ENCODE peak calls at places on chromosomes 1 and 21, in six cellular contexts. U is A549, A is endothelial cell of umbilical vein, I is K562, T is HepG2, E is GM12878. Q is an unnamed sample.

GRCh38 chr21:34576043-34576466 is 38.9 kb downstream of the RCAN1 start:
- DNase-seq in U (no peak), A (no peak), I (no peak), T (no peak), E (no peak), Q (no peak)

GRCh38 chr1:210257698-210258395 is 25.3 kb downstream of the SERTAD4 start:
- DNase-seq in U (no peak), A (no peak), I (no peak), T (no peak), E (no peak), Q (no peak)

GRCh38 chr1:109895720-109896504 is 14.7 kb upstream of the CSF1 start:
- DNase-seq in U (no peak), A (peak; percentile 85), I (peak; percentile 80), T (peak; percentile 88), E (no peak), Q (peak; percentile 72)

GRCh38 chr21:45366931-45367401 is 38.0 kb upstream of the COL18A1 start:
- DNase-seq in U (peak; percentile 76), A (peak; percentile 96), I (peak; percentile 75), T (peak; percentile 74), E (no peak), Q (no peak)

GRCh38 chr1:209080170-209080781 is 503.2 kb upstream of the CAMK1G start:
- DNase-seq in U (peak; percentile 15), A (no peak), I (no peak), T (no peak), E (no peak), Q (no peak)

GRCh38 chr1:66769512-66770229 is 17.4 kb downstream of the DYNLT5 start:
- DNase-seq in U (no peak), A (no peak), I (no peak), T (no peak), E (no peak), Q (no peak)

GRCh38 chr1:176603696-176604095 is 140.7 kb downstream of the PAPPA2 start:
- DNase-seq in U (no peak), A (no peak), I (no peak), T (no peak), E (no peak), Q (no peak)

GRCh38 chr21:42873096-42873495 is 6.2 kb downstream of the WDR4 start:
- DNase-seq in U (no peak), A (no peak), I (peak; percentile 11), T (no peak), E (no peak), Q (no peak)

GRCh38 chr1:28601696-28602095 is 9.6 kb downstream of the RAB42 start:
- DNase-seq in U (no peak), A (peak; percentile 39), I (no peak), T (no peak), E (no peak), Q (no peak)

GRCh38 chr1:66364578-66365391 is 169.2 kb upstream of the SGIP1 start:
- DNase-seq in U (no peak), A (no peak), I (no peak), T (no peak), E (no peak), Q (no peak)

GRCh38 chr1:183038333-183038876 is 15.2 kb downstream of the LAMC1 start:
- DNase-seq in U (no peak), A (no peak), I (no peak), T (no peak), E (no peak), Q (no peak)

GRCh38 chr1:36514501-36514900 is 31.8 kb upstream of the CSF3R start:
- DNase-seq in U (no peak), A (no peak), I (no peak), T (no peak), E (no peak), Q (no peak)

GRCh38 chr1:232344791-232345399 is 285.0 kb downstream of the SIPA1L2 start:
- DNase-seq in U (no peak), A (no peak), I (no peak), T (no peak), E (no peak), Q (no peak)

GRCh38 chr1:232335751-232336274 is 294.1 kb downstream of the SIPA1L2 start:
- DNase-seq in U (no peak), A (no peak), I (no peak), T (no peak), E (no peak), Q (no peak)

GRCh38 chr1:232335261-232335660 is 294.7 kb downstream of the SIPA1L2 start:
- DNase-seq in U (no peak), A (no peak), I (no peak), T (no peak), E (no peak), Q (no peak)

GRCh38 chr1:232339077-232339476 is 290.9 kb downstream of the SIPA1L2 start:
- DNase-seq in U (no peak), A (no peak), I (no peak), T (no peak), E (no peak), Q (no peak)

GRCh38 chr1:232340448-232340847 is 289.5 kb downstream of the SIPA1L2 start:
- DNase-seq in U (no peak), A (no peak), I (no peak), T (no peak), E (no peak), Q (no peak)
- TF ChIP-seq MYC in U (no peak), A (no peak), I (no peak), T (no peak), E (no peak), Q (no peak)

DNA sequence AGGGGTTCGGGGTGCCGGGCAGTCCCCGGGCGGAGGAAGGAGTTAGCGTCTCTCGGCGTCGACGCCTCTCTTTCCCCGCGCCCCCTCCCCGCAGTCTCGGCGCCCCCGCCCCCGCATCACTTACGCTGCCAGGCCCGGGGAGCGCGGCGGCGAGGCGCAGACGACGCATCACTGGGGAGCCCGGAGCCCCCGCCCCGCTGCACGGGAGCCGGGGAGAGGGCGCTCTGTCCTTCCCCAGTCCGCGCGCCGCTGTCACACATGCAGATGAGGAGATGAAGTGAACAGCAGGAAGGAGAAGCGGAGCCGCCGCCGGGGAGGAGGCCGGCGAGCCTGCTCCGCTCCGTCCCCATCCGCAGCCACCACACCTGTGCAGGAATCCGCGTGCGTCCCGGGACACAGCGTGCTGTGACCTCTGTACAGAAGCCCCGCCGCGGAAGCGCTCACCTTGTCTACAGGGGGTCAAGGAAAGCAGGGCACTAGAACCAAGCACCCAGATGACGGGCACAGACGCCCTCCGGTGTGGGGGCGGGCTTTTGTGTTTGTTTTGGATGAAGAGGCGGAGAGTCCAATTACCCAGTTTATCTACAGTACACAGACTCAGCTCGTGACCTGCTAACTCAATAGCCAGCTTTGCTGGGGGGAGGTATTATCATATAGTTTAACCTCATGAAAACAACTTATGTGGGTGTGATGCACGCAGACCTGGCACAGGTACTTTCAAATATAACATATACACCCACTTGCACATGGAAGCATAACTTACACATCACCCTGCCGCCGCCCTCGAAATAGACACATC is 12.5 kb downstream of the KLHDC8A start:
- DNase-seq in U (no peak), A (no peak), I (peak; percentile 74), T (peak; percentile 59), E (no peak), Q (no peak)
- TF ChIP-seq POLR2A in U (no peak), A (no peak), I (no peak), T (no peak), E (no peak), Q (no peak)

DNA sequence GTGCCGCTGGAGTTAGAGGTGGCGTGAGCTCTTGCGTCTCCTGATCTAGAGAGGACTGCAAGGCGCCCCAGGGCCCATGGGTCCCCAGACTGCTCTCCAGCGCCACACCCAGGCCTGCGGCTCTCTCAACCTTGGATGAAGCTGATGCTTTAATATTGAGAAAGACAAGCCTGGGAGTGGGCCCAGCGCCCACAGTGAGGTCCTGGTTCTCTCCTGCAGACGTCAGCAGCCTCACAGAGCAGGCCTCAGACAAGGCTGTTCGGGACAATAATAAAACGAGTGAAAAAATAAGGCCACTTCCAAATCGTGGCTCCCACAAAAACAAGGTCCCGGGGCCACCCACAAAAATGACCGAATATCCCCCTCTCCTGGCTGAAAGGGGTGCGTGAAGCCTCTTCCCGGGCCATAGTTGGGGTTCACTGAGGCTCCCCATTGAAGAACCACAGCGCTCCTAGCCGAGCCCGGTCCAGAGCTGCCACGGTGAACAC is 6.0 kb upstream of the DNMT3L start:
- DNase-seq in U (no peak), A (no peak), I (peak; percentile 64), T (peak; percentile 35), E (peak; percentile 5), Q (peak; percentile 55)
- TF ChIP-seq CTCF in U (no peak), A (no peak), I (peak; percentile 78), T (peak; percentile 76), E (peak; percentile 53), Q (no peak)

DNA sequence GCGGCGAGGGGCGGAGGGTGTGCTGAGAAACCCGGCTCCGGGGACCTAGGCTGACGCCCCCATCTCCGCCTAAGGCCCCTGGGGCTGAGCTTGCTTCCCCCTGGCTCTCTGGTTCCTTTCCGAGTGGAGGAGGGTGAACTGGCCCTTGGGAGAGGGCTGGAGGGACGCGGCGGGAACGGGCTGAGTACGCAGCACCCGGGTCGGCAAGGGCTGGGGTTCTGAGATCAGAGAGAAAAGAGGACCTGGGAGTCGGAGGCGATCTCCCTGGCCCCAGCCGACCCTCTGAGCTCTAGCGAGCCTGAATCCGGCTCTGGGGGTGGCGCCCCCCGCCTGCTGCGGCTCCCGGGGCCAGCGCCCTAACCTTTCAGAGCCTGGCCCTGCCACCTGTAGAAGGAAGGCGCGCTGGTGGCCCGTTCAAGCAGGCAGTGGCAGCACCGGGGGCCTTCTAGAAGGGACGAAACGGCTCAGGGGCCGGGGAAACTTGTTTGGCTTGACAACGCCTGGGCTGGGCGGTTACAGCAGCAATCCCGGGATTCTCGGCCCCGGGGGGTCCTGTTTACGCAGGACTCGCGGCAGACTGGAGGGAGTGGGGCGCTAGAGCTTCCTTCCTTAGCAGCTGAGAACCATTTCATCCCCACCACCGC is 270.9 kb downstream of the FOXD2 start:
- DNase-seq in U (peak; percentile 37), A (no peak), I (no peak), T (no peak), E (no peak), Q (no peak)
- TF ChIP-seq MYC in U (no peak), A (no peak), I (no peak), T (no peak), E (no peak), Q (no peak)

GRCh38 chr1:1890506-1891348 is at the start of gene GNB1:
- DNase-seq in U (peak; percentile 77), A (peak; percentile 86), I (peak; percentile 92), T (peak; percentile 70), E (peak; percentile 48), Q (peak; percentile 90)
- TF ChIP-seq POLR2A in U (peak; percentile 50), A (no peak), I (no peak), T (no peak), E (peak; percentile 38), Q (peak; percentile 55)

GRCh38 chr1:111570781-111571181 is 48.8 kb upstream of the RAP1A start:
- DNase-seq in U (no peak), A (no peak), I (peak; percentile 48), T (no peak), E (no peak), Q (peak; percentile 75)
- TF ChIP-seq CTCF in U (no peak), A (peak; percentile 9), I (peak; percentile 59), T (no peak), E (peak; percentile 66), Q (peak; percentile 47)

DNA sequence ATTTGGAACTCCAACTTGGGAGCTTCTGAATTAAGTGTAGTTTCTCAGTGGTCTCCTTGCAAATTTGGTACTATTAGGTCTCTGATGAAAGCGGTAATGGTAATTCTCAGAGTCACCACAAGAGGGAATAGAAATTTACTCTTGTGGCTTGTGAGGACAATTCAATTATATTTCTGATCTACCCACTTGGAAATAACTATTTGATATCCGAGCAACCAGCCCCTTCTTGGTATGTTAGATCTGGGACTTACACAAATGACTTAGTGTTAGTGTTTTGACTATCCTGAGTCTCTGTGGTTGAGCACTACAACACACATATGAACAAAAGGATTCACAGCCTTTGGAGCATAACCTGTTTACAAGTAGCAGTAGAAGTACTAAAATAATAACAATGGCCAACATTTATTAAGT is 68.1 kb downstream of the RPS6KA1 start:
- DNase-seq in U (peak; percentile 56), A (peak; percentile 72), I (peak; percentile 66), T (peak; percentile 53), E (no peak), Q (peak; percentile 77)
- TF ChIP-seq MYC in U (no peak), A (no peak), I (no peak), T (no peak), E (no peak), Q (no peak)